ENCODE peak calls at places on chromosomes 7 and 10, in ten cellular contexts. C is fibroblast of pulmonary artery, A is H1, M is Panc1, L is nephron progenitor cell, I is cardiac fibroblast, Z is mesothelial cell of epicardium, J is tibial nerve, U is thoracic aorta, Y is WERI-Rb-1. B is an unnamed sample.

GRCh38 chr7:138499340-138499739 is 39.3 kb downstream of the TRIM24 start:
- DNase-seq in C (no peak), A (no peak), M (no peak), L (no peak), I (no peak), Z (no peak), J (no peak), U (no peak), Y (peak; percentile 55), B (no peak)

GRCh38 chr10:71860243-71861029 is 9.4 kb upstream of the PSAP start:
- DNase-seq in C (peak; percentile 100), A (peak; percentile 56), M (peak; percentile 97), L (peak; percentile 51), I (peak; percentile 100), Z (peak; percentile 61), J (peak; percentile 87), U (peak; percentile 94), Y (peak; percentile 77), B (peak; percentile 57)

GRCh38 chr10:43395571-43396060 is 13.4 kb downstream of the HNRNPF start:
- DNase-seq in C (peak; percentile 17), A (no peak), M (no peak), L (peak; percentile 47), I (no peak), Z (peak; percentile 54), J (no peak), U (no peak), Y (peak; percentile 63), B (no peak)

GRCh38 chr10:77532068-77532467 is 105.5 kb downstream of the KCNMA1 start:
- DNase-seq in C (peak; percentile 65), A (no peak), M (peak; percentile 47), L (no peak), I (peak; percentile 60), Z (no peak), J (no peak), U (no peak), Y (no peak), B (no peak)

GRCh38 chr10:132105302-132105995 is 39.7 kb downstream of the JAKMIP3 start:
- DNase-seq in C (no peak), A (no peak), M (no peak), L (no peak), I (no peak), Z (peak; percentile 29), J (no peak), U (no peak), Y (no peak), B (no peak)

GRCh38 chr7:28977881-28978280 is 19.8 kb upstream of the TRIL start:
- DNase-seq in C (no peak), A (peak; percentile 6), M (no peak), L (no peak), I (no peak), Z (no peak), J (no peak), U (no peak), Y (no peak), B (no peak)

GRCh38 chr7:97871659-97872024 is 566 bp downstream of the ASNS start:
- DNase-seq in C (no peak), A (no peak), M (no peak), L (no peak), I (no peak), Z (no peak), J (no peak), U (no peak), Y (peak; percentile 48), B (peak; percentile 39)

GRCh38 chr10:10092581-10092980 is 925.1 kb upstream of the CELF2 start:
- DNase-seq in C (peak; percentile 53), A (peak; percentile 45), M (no peak), L (peak; percentile 5), I (peak; percentile 86), Z (no peak), J (no peak), U (no peak), Y (no peak), B (no peak)

GRCh38 chr10:31320598-31321211 is 1.7 kb downstream of the ZEB1 start:
- DNase-seq in C (peak; percentile 68), A (peak; percentile 47), M (no peak), L (peak; percentile 47), I (peak; percentile 63), Z (peak; percentile 41), J (peak; percentile 32), U (no peak), Y (peak; percentile 14), B (peak; percentile 54)

GRCh38 chr7:2099036-2099957 is 133.4 kb downstream of the MAD1L1 start:
- DNase-seq in C (no peak), A (no peak), M (no peak), L (no peak), I (peak; percentile 29), Z (no peak), J (no peak), U (no peak), Y (no peak), B (peak; percentile 58)
- TF ChIP-seq CTCF in C (peak; percentile 7), A (no peak), M (no peak), L (no peak), I (no peak), Z (no peak), J (no peak), U (no peak), Y (no peak), B (no peak)

GRCh38 chr10:127198307-127198706 is 1.9 kb upstream of the INSYN2A start:
- DNase-seq in C (no peak), A (no peak), M (no peak), L (no peak), I (no peak), Z (no peak), J (no peak), U (no peak), Y (no peak), B (no peak)
- TF ChIP-seq CTCF in C (peak; percentile 7), A (peak; percentile 37), M (peak; percentile 56), L (no peak), I (no peak), Z (no peak), J (no peak), U (no peak), Y (peak; percentile 30), B (no peak)

GRCh38 chr10:2543974-2544373 is 523.4 kb upstream of the PFKP start:
- DNase-seq in C (no peak), A (no peak), M (no peak), L (no peak), I (no peak), Z (no peak), J (no peak), U (no peak), Y (no peak), B (no peak)

GRCh38 chr10:2541176-2541575 is 526.2 kb upstream of the PFKP start:
- DNase-seq in C (no peak), A (no peak), M (no peak), L (no peak), I (no peak), Z (no peak), J (no peak), U (no peak), Y (no peak), B (no peak)

DNA sequence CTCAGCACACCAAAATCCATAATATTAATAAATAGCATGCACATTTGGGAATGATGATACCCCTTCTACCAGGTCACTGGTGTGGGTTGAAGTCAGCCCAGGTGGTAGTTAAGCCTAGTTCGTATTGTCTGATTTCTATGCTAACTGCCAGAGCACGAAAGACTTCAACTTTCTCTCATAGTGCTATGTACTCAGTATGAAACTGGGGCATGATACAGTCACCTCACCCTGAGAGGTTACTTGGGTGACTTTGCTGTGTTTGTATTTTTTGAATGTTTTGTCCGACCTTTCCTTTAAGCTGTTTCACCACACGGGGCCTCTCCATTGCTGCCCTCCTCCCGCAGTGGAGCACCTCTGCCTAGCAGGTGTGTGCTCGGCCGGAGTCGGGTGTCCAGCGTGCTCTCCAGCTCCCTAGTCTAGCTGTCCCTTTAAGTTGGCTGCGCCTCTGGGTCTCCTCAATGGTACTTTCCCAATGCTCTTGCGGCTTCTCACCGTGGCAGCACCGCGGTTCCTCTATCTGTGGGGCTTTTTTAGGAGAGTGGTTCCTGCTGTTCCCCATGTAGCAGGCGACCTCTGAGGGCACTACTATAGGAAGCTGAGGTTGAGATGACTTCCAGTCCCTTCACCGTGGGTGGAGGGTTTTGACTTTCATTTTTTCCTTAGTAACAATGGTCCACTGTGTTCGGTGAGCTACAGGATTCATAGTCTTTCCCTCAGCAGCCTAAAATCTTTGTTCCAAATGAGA is 524.0 kb upstream of the PFKP start:
- DNase-seq in C (no peak), A (no peak), M (no peak), L (no peak), I (no peak), Z (no peak), J (no peak), U (no peak), Y (no peak), B (no peak)
- TF ChIP-seq CTCF in C (no peak), A (no peak), M (no peak), L (no peak), I (no peak), Z (no peak), J (no peak), U (no peak), Y (no peak), B (no peak)

GRCh38 chr7:27194002-27194352 is 5.9 kb downstream of the HOXA13 start:
- DNase-seq in C (no peak), A (no peak), M (no peak), L (no peak), I (no peak), Z (no peak), J (no peak), U (no peak), Y (no peak), B (no peak)

GRCh38 chr7:27194641-27195379 is 5.1 kb downstream of the HOXA13 start:
- DNase-seq in C (no peak), A (peak; percentile 38), M (no peak), L (peak; percentile 28), I (no peak), Z (peak; percentile 37), J (no peak), U (no peak), Y (no peak), B (no peak)

GRCh38 chr7:27192546-27193334 is 7.2 kb downstream of the HOXA13 start:
- DNase-seq in C (no peak), A (peak; percentile 68), M (no peak), L (peak; percentile 46), I (peak; percentile 17), Z (no peak), J (peak; percentile 21), U (no peak), Y (no peak), B (no peak)

GRCh38 chr7:27191716-27192545 is 6.9 kb upstream of the HOXA11 start:
- DNase-seq in C (no peak), A (peak; percentile 72), M (no peak), L (peak; percentile 64), I (no peak), Z (no peak), J (peak; percentile 26), U (no peak), Y (no peak), B (no peak)

DNA sequence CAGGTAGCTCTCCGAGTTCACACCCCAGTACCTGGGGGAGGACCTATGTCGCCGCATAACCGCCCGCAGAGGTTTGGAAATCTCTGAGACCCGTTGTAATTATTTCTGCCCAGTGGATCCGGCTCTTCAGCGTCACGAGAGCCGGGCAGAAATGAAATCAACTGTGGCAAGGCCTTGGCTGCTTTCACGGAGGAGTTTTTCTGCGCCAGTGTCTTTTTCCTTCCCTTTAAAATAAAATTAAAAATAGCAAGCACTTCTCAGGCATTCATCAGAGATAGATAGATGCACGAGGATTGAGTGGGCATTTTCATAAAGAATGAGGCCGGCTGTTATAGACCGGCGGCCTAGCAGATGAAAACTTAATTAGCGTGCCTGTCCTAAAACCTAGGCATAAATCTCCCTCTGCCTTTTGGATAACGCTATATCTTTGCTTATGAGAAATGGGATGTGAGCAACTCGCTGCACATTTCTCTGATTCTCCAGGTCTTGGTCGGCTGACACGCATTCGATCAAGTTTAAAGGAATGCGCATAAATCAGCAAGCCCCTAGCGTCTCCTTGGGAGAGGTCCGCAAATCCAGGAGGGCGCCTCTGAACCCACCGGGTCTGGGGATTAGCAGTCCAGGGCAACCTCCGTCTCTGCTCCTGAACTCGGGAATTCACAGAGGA is 6.4 kb downstream of the HOXA13 start:
- DNase-seq in C (no peak), A (peak; percentile 49), M (no peak), L (peak; percentile 51), I (no peak), Z (peak; percentile 39), J (peak; percentile 12), U (no peak), Y (no peak), B (no peak)
- TF ChIP-seq CTCF in C (no peak), A (no peak), M (no peak), L (no peak), I (no peak), Z (no peak), J (no peak), U (no peak), Y (no peak), B (no peak)

B was measured in GM20000.